ENCODE peak calls at places on chromosomes 12 and 14, in eight cellular contexts. I is activated CD4-positive, CD25-positive, alpha-beta regulatory T cell; M is HS-5; H is AG08395; V is activated B cell treated with CpG ODN at 0.5 μM for 24 hours; W is neuronal stem cell; A is MCF 10A; P is CD14-positive monocyte. Y is an unnamed sample.

GRCh38 chr12:39448038-39448437 is 5.1 kb upstream of the KIF21A start:
- DNase-seq in M (no peak), W (no peak), P (no peak), H (no peak), A (no peak), V (no peak), I (no peak), Y (no peak)

GRCh38 chr12:101599771-101600486 is 5.2 kb downstream of the MYBPC1 start:
- DNase-seq in M (no peak), P (no peak), I (no peak), A (peak; percentile 14), H (no peak), W (no peak), V (no peak), Y (no peak)

GRCh38 chr14:94631050-94631449 is 18.9 kb downstream of the SERPINA3 start:
- DNase-seq in M (no peak), W (no peak), V (no peak), H (no peak), P (no peak), A (no peak), I (no peak), Y (no peak)

GRCh38 chr14:97280526-97280925 is 483.3 kb downstream of the VRK1 start:
- DNase-seq in W (no peak), H (peak; percentile 22), P (no peak), M (no peak), V (no peak), I (no peak), A (no peak), Y (no peak)

GRCh38 chr14:105877645-105878044 is 351.3 kb downstream of the TMEM121 start:
- DNase-seq in A (no peak), M (no peak), V (no peak), I (no peak), W (no peak), P (no peak), H (no peak), Y (no peak)

GRCh38 chr14:56854325-56854724 is 44.0 kb upstream of the OTX2 start:
- DNase-seq in V (no peak), I (no peak), A (no peak), M (no peak), P (no peak), H (no peak), W (no peak), Y (no peak)

GRCh38 chr14:56423591-56423991 is 156.0 kb upstream of the TMEM260 start:
- DNase-seq in H (no peak), P (no peak), I (no peak), W (no peak), A (peak; percentile 4), M (no peak), V (no peak), Y (no peak)

GRCh38 chr12:2163172-2163927 is 110.6 kb downstream of the CACNA1C start:
- DNase-seq in A (peak; percentile 53), V (no peak), P (no peak), W (no peak), M (peak; percentile 45), I (no peak), H (peak; percentile 75), Y (peak; percentile 97)

GRCh38 chr12:3557136-3557697 is 66.2 kb downstream of the PRMT8 start:
- DNase-seq in V (no peak), I (no peak), H (no peak), A (no peak), P (no peak), W (no peak), M (no peak), Y (no peak)

GRCh38 chr12:71152838-71153237 is 5.0 kb downstream of the TSPAN8 start:
- DNase-seq in W (no peak), I (no peak), A (peak; percentile 52), V (no peak), M (no peak), H (no peak), P (no peak), Y (no peak)

GRCh38 chr14:54106802-54107377 is 150.3 kb upstream of the BMP4 start:
- DNase-seq in W (peak; percentile 21), H (peak; percentile 36), I (no peak), V (no peak), P (no peak), A (peak; percentile 21), M (no peak), Y (no peak)

GRCh38 chr14:104263671-104264358 is 125.4 kb downstream of the KIF26A start:
- DNase-seq in P (no peak), A (no peak), H (no peak), I (no peak), V (peak; percentile 3), M (no peak), W (no peak), Y (peak; percentile 16)

GRCh38 chr14:20632448-20632830 is 9.1 kb downstream of the OR6S1 start:
- DNase-seq in M (no peak), W (no peak), I (no peak), H (no peak), V (no peak), P (no peak), A (no peak), Y (no peak)

GRCh38 chr12:39145175-39145999 is 240.0 kb upstream of the CPNE8 start:
- DNase-seq in I (no peak), M (peak; percentile 11), V (no peak), H (peak; percentile 17), A (peak; percentile 52), P (no peak), W (peak; percentile 11), Y (peak; percentile 59)

GRCh38 chr14:100900837-100901390 is 2.6 kb downstream of the RTL1 start:
- DNase-seq in I (no peak), W (peak; percentile 69), M (no peak), P (no peak), A (peak; percentile 35), V (no peak), H (no peak), Y (peak; percentile 43)

GRCh38 chr14:103243764-103244737 is 90.0 kb upstream of the EIF5 start:
- DNase-seq in M (no peak), H (peak; percentile 0), V (no peak), A (peak; percentile 80), W (no peak), I (no peak), P (no peak), Y (no peak)

GRCh38 chr14:67392123-67392522 is 19.8 kb downstream of the PLEK2 start:
- DNase-seq in H (no peak), W (no peak), P (no peak), I (no peak), V (no peak), A (no peak), M (no peak), Y (no peak)

GRCh38 chr14:97878727-97879126 is 1081.5 kb downstream of the VRK1 start:
- DNase-seq in W (no peak), V (no peak), P (no peak), H (peak; percentile 7), I (no peak), A (peak; percentile 91), M (no peak), Y (peak; percentile 69)

GRCh38 chr14:61577506-61577931 is 117.8 kb upstream of the HIF1A start:
- DNase-seq in I (no peak), V (no peak), H (no peak), P (no peak), A (no peak), M (no peak), W (no peak), Y (no peak)

GRCh38 chr12:105142259-105142658 is 34.7 kb downstream of the WASHC4 start:
- DNase-seq in W (no peak), I (no peak), M (no peak), A (no peak), V (no peak), H (no peak), P (no peak), Y (no peak)

GRCh38 chr14:91195881-91196280 is 48.6 kb downstream of the GPR68 start:
- DNase-seq in W (no peak), A (no peak), I (no peak), M (no peak), P (no peak), V (no peak), H (no peak), Y (no peak)

GRCh38 chr12:90978117-90978770 is 23.3 kb upstream of the CCER1 start:
- DNase-seq in V (no peak), A (peak; percentile 63), I (no peak), H (peak; percentile 68), P (no peak), W (peak; percentile 29), M (no peak), Y (no peak)

GRCh38 chr12:63848450-63848849 is 4.0 kb downstream of the SRGAP1 start:
- DNase-seq in I (no peak), M (no peak), P (no peak), W (no peak), A (no peak), V (no peak), H (no peak), Y (no peak)

GRCh38 chr12:120366341-120366705 is 2.6 kb downstream of the MSI1 start:
- DNase-seq in I (no peak), M (no peak), V (no peak), W (no peak), H (no peak), A (no peak), P (no peak), Y (no peak)

GRCh38 chr14:75277000-75277795 is 1.4 kb upstream of the FOS start:
- DNase-seq in P (peak; percentile 90), I (no peak), V (peak; percentile 67), M (no peak), H (peak; percentile 86), A (peak; percentile 86), W (peak; percentile 81), Y (peak; percentile 99)

GRCh38 chr12:61896436-61896835 is 363.8 kb upstream of the USP15 start:
- DNase-seq in P (no peak), V (no peak), I (no peak), H (no peak), M (no peak), A (no peak), W (no peak), Y (no peak)

GRCh38 chr12:54363610-54364009 is 676 bp downstream of the GPR84 start:
- DNase-seq in H (no peak), M (no peak), W (no peak), A (no peak), P (peak; percentile 72), I (no peak), V (no peak), Y (no peak)

GRCh38 chr14:28461379-28461778 is 305.2 kb upstream of the FOXG1 start:
- DNase-seq in A (peak; percentile 45), I (no peak), M (peak; percentile 13), P (no peak), H (no peak), V (no peak), W (no peak), Y (no peak)

GRCh38 chr14:40417777-40418401 is 985.7 kb upstream of the FBXO33 start:
- DNase-seq in W (peak; percentile 46), M (no peak), H (no peak), P (no peak), A (peak; percentile 61), V (no peak), I (no peak), Y (no peak)

GRCh38 chr14:33065634-33066033 is 127.0 kb downstream of the NPAS3 start:
- DNase-seq in M (no peak), W (no peak), H (no peak), I (no peak), A (no peak), P (no peak), V (no peak), Y (no peak)

GRCh38 chr12:54572881-54573280 is 15.6 kb downstream of the PPP1R1A start:
- DNase-seq in A (no peak), W (no peak), V (no peak), M (no peak), I (no peak), H (no peak), P (no peak), Y (no peak)

GRCh38 chr12:52495385-52495784 is 2.3 kb upstream of the KRT6A start:
- DNase-seq in V (no peak), A (peak; percentile 95), M (no peak), I (no peak), W (no peak), P (no peak), H (no peak), Y (no peak)

GRCh38 chr12:115213538-115213961 is 529.6 kb upstream of the TBX3 start:
- DNase-seq in P (no peak), M (no peak), W (no peak), A (no peak), H (no peak), I (no peak), V (no peak), Y (no peak)

GRCh38 chr12:64085996-64086395 is 136.1 kb downstream of the KICS2 start:
- DNase-seq in V (no peak), P (no peak), A (no peak), I (no peak), M (no peak), W (no peak), H (peak; percentile 45), Y (no peak)

Y was measured in right atrium auricular region.